ENCODE peak calls at places on chromosomes 11 and 22, in seven cellular contexts. O is BE2C, M is endothelial cell, N is heart left ventricle, U is neural crest cell, Z is adrenal gland, G is thyroid gland. P is an unnamed sample.
A peak's percentile ranks its signal among the peaks of the same experiment; 100 is the strongest.

GRCh38 chr11:65854161-65854592 is 3.8 kb downstream of the CFL1 start:
- DNase-seq in U (no peak), M (no peak), G (no peak), Z (no peak), N (no peak), O (no peak), P (no peak)

GRCh38 chr11:126146454-126147192 is 64.8 kb downstream of the RPUSD4 start:
- DNase-seq in O (no peak), N (no peak), G (peak; percentile 96), Z (no peak), U (peak; percentile 55), M (no peak), P (no peak)

GRCh38 chr11:96215094-96215782 is 127.8 kb downstream of the MAML2 start:
- DNase-seq in U (no peak), N (no peak), Z (no peak), M (no peak), O (no peak), G (peak; percentile 32), P (no peak)

GRCh38 chr11:22044126-22044525 is 148.8 kb upstream of the ANO5 start:
- DNase-seq in G (no peak), O (no peak), Z (no peak), N (no peak), M (no peak), U (no peak), P (no peak)

GRCh38 chr11:118282635-118283310 is 18.7 kb upstream of the MPZL2 start:
- DNase-seq in Z (no peak), G (no peak), N (no peak), M (no peak), O (no peak), U (no peak), P (no peak)

GRCh38 chr22:31692186-31692886 is 30.3 kb upstream of the PISD start:
- DNase-seq in O (no peak), N (no peak), M (no peak), U (no peak), G (no peak), Z (no peak), P (no peak)

GRCh38 chr11:118705111-118705741 is 25.8 kb upstream of the TREH start:
- DNase-seq in M (no peak), Z (no peak), U (peak; percentile 17), G (no peak), N (no peak), O (no peak), P (no peak)

GRCh38 chr11:94767701-94768601 is at the start of gene AMOTL1:
- DNase-seq in N (peak; percentile 91), G (peak; percentile 94), U (peak; percentile 80), M (peak; percentile 89), O (peak; percentile 99), Z (peak; percentile 72), P (peak; percentile 88)

GRCh38 chr11:72833083-72833733 is 19.0 kb downstream of the ATG16L2 start:
- DNase-seq in N (no peak), Z (no peak), M (no peak), O (no peak), G (no peak), U (no peak), P (no peak)

GRCh38 chr22:26542831-26543230 is 30.6 kb upstream of the TFIP11 start:
- DNase-seq in U (no peak), G (no peak), N (no peak), O (no peak), Z (no peak), M (no peak), P (no peak)

GRCh38 chr11:119989422-119989821 is 148.5 kb downstream of the TRIM29 start:
- DNase-seq in O (no peak), M (no peak), G (no peak), N (peak; percentile 27), Z (no peak), U (no peak), P (no peak)

GRCh38 chr11:3058753-3059664 is 1.8 kb upstream of the CARS1 start:
- DNase-seq in U (no peak), Z (no peak), N (no peak), G (no peak), M (no peak), O (no peak), P (no peak)

GRCh38 chr11:45724145-45724544 is 58.7 kb upstream of the CHST1 start:
- DNase-seq in N (no peak), U (no peak), M (no peak), O (peak; percentile 6), G (peak; percentile 51), Z (no peak), P (no peak)

GRCh38 chr22:24503137-24503850 is 8.2 kb downstream of the UPB1 start:
- DNase-seq in U (peak; percentile 43), O (peak; percentile 62), Z (peak; percentile 80), M (peak; percentile 72), N (peak; percentile 53), G (peak; percentile 59), P (no peak)

GRCh38 chr11:122714021-122714420 is 58.5 kb downstream of the UBASH3B start:
- DNase-seq in G (no peak), U (no peak), N (no peak), Z (no peak), O (no peak), M (no peak), P (no peak)

GRCh38 chr11:31870609-31871309 is 59.6 kb upstream of the PAX6 start:
- DNase-seq in U (peak; percentile 81), N (peak; percentile 13), Z (peak; percentile 51), O (peak; percentile 57), M (peak; percentile 70), G (peak; percentile 61), P (no peak)

GRCh38 chr22:46044718-46045458 is 67.9 kb upstream of the WNT7B start:
- DNase-seq in O (no peak), G (no peak), Z (no peak), N (no peak), M (no peak), U (no peak), P (peak; percentile 43)

GRCh38 chr11:43879789-43880639 is 617 bp upstream of the ALKBH3 start:
- DNase-seq in G (no peak), O (no peak), N (no peak), Z (no peak), U (no peak), M (no peak), P (no peak)

GRCh38 chr11:12318791-12319733 is 58.3 kb upstream of the PARVA start:
- DNase-seq in O (peak; percentile 80), U (no peak), Z (no peak), G (no peak), N (no peak), M (no peak), P (peak; percentile 52)

GRCh38 chr11:66579017-66579606 is 10.7 kb upstream of the CTSF start:
- DNase-seq in N (peak; percentile 79), M (peak; percentile 86), U (peak; percentile 93), O (peak; percentile 84), G (peak; percentile 82), Z (peak; percentile 87), P (peak; percentile 80)

GRCh38 chr11:93648168-93648567 is 13.3 kb upstream of the CEP295 start:
- DNase-seq in O (peak; percentile 16), N (no peak), Z (no peak), M (no peak), U (no peak), G (no peak), P (no peak)

GRCh38 chr11:17163296-17163695 is 44.5 kb downstream of the PIK3C2A start:
- DNase-seq in N (no peak), M (no peak), G (no peak), Z (no peak), U (no peak), O (no peak), P (no peak)

GRCh38 chr11:128448487-128448886 is 138.9 kb downstream of the ETS1 start:
- DNase-seq in G (peak; percentile 44), U (no peak), M (no peak), N (no peak), Z (no peak), O (no peak), P (no peak)
- TF ChIP-seq CTCF in G (no peak), U (no peak), M (no peak), N (no peak), Z (no peak), O (no peak), P (no peak)

GRCh38 chr22:49607821-49608220 is 219.9 kb downstream of the BRD1 start:
- DNase-seq in O (no peak), N (no peak), G (no peak), U (no peak), M (no peak), Z (no peak), P (no peak)
- TF ChIP-seq CTCF in O (no peak), N (no peak), G (no peak), U (no peak), M (no peak), Z (no peak), P (no peak)

GRCh38 chr11:35621620-35622019 is 3.4 kb downstream of the FJX1 start:
- DNase-seq in Z (no peak), O (no peak), G (no peak), M (no peak), N (no peak), U (no peak), P (no peak)

GRCh38 chr11:35618497-35619029 is 303 bp downstream of the FJX1 start:
- DNase-seq in U (no peak), N (peak; percentile 23), M (no peak), O (no peak), G (peak; percentile 14), Z (peak; percentile 31), P (peak; percentile 48)

GRCh38 chr11:35619030-35619753 is 932 bp downstream of the FJX1 start:
- DNase-seq in U (peak; percentile 41), N (no peak), M (peak; percentile 55), Z (peak; percentile 45), G (peak; percentile 8), O (peak; percentile 46), P (peak; percentile 24)

GRCh38 chr11:35622070-35622469 is 3.8 kb downstream of the FJX1 start:
- DNase-seq in N (no peak), U (no peak), O (no peak), Z (no peak), G (no peak), M (no peak), P (no peak)

DNA sequence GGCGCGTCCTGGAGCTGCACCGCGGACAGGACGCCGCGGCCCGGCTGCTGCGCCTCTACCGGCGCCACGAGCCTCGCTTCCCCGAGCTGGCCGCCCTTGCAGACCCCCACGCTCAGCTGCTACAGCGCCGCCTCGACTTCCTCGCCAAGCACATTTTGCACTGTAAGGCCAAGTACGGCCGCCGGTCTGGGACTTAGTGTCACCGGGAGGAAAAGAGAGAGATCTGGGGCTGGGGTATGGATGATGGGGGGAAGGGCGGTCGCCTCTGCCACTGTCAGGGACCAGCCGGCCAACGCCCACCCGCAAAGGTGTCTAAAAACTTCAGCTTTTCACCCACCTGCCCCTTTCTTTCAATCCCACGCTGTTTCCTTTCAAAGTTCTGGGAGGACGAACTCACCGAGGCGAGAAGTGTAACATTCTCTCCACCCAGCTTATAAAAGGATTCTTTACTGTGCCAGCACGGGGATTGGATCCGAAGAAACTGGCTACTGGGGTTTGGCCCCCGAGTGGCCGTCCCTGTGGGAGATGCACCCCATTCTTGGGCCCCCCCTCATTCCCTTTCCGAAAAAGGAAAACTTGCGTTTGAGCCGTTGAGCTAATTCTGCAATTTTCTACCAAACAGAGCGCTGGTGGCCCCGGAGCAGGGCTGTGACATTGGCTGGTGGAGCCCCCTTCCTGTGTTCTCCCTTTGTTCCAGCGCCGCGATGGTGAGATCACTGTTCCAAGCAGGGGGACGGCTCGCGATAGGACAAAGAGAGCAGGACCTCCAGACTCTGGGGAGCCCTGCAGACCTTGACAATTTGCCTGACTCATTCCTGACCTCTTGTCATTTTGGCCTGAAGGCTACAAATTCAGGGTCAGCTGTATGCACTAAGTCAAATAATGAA is 1.7 kb downstream of the FJX1 start:
- DNase-seq in Z (peak; percentile 47), M (peak; percentile 70), G (no peak), O (peak; percentile 66), N (peak; percentile 34), U (peak; percentile 69), P (no peak)
- TF ChIP-seq CTCF in Z (no peak), M (no peak), G (no peak), O (no peak), N (no peak), U (no peak), P (no peak)

GRCh38 chr22:38191115-38191514 is 9.5 kb upstream of the PLA2G6 start:
- DNase-seq in O (no peak), U (no peak), Z (no peak), G (no peak), M (no peak), N (no peak), P (no peak)
- TF ChIP-seq CTCF in O (no peak), U (no peak), Z (no peak), G (no peak), M (no peak), N (no peak), P (no peak)

P was measured in uterus.